ENCODE peak calls at places on chromosomes 16 and 17, in six cellular contexts. One of them, this sample, is unnamed.

GRCh38 chr16:85385463-85386331 is 227.4 kb upstream of the GSE1 start:
- DNase-seq in transverse colon: no peak
- DNase-seq in cardiac fibroblast: no peak
- DNase-seq in tibial artery: peak
- DNase-seq in adrenal gland: no peak
- DNase-seq in heart left ventricle: no peak
- DNase-seq in this sample: no peak

GRCh38 chr17:7833795-7834553 is at the start of gene KDM6B:
- DNase-seq in heart left ventricle: peak
- DNase-seq in transverse colon: peak
- DNase-seq in adrenal gland: peak
- DNase-seq in tibial artery: peak
- DNase-seq in cardiac fibroblast: peak
- DNase-seq in this sample: peak

GRCh38 chr17:67130768-67131167 is 86.4 kb downstream of the CACNG1 start:
- DNase-seq in tibial artery: no peak
- DNase-seq in cardiac fibroblast: no peak
- DNase-seq in transverse colon: no peak
- DNase-seq in heart left ventricle: no peak
- DNase-seq in adrenal gland: no peak
- DNase-seq in this sample: no peak

GRCh38 chr16:86477642-86478041 is 32.7 kb upstream of the FOXF1 start:
- DNase-seq in adrenal gland: no peak
- DNase-seq in transverse colon: no peak
- DNase-seq in heart left ventricle: no peak
- DNase-seq in tibial artery: no peak
- DNase-seq in cardiac fibroblast: peak
- DNase-seq in this sample: no peak

GRCh38 chr16:53282975-53283946 is 151.0 kb upstream of the RBL2 start:
- DNase-seq in transverse colon: no peak
- DNase-seq in heart left ventricle: no peak
- DNase-seq in tibial artery: no peak
- DNase-seq in cardiac fibroblast: peak
- DNase-seq in adrenal gland: no peak
- DNase-seq in this sample: peak

GRCh38 chr16:27401768-27402568 is at the start of gene IL21R:
- DNase-seq in heart left ventricle: peak
- DNase-seq in tibial artery: peak
- DNase-seq in transverse colon: peak
- DNase-seq in cardiac fibroblast: peak
- DNase-seq in adrenal gland: peak
- DNase-seq in this sample: no peak

GRCh38 chr17:16442141-16442540 is 26.8 kb downstream of the TRPV2 start:
- DNase-seq in cardiac fibroblast: peak
- DNase-seq in adrenal gland: no peak
- DNase-seq in heart left ventricle: no peak
- DNase-seq in transverse colon: no peak
- DNase-seq in tibial artery: no peak
- DNase-seq in this sample: no peak

GRCh38 chr16:30046178-30046577 is 15.1 kb upstream of the TLCD3B start:
- DNase-seq in transverse colon: no peak
- DNase-seq in heart left ventricle: no peak
- DNase-seq in cardiac fibroblast: no peak
- DNase-seq in adrenal gland: no peak
- DNase-seq in tibial artery: no peak
- DNase-seq in this sample: no peak

GRCh38 chr17:55005520-55005919 is 37.0 kb downstream of the STXBP4 start:
- DNase-seq in heart left ventricle: no peak
- DNase-seq in tibial artery: no peak
- DNase-seq in cardiac fibroblast: peak
- DNase-seq in adrenal gland: no peak
- DNase-seq in transverse colon: no peak
- DNase-seq in this sample: no peak

GRCh38 chr17:42325026-42325425 is 36.7 kb downstream of the STAT5A start:
- DNase-seq in tibial artery: no peak
- DNase-seq in adrenal gland: peak
- DNase-seq in heart left ventricle: no peak
- DNase-seq in cardiac fibroblast: peak
- DNase-seq in transverse colon: no peak
- DNase-seq in this sample: no peak

GRCh38 chr17:42321555-42321954 is 33.3 kb downstream of the STAT5A start:
- DNase-seq in transverse colon: no peak
- DNase-seq in adrenal gland: no peak
- DNase-seq in tibial artery: no peak
- DNase-seq in cardiac fibroblast: no peak
- DNase-seq in heart left ventricle: no peak
- DNase-seq in this sample: no peak

GRCh38 chr17:42323268-42323773 is 35.0 kb downstream of the STAT5A start:
- DNase-seq in heart left ventricle: no peak
- DNase-seq in cardiac fibroblast: no peak
- DNase-seq in transverse colon: no peak
- DNase-seq in tibial artery: no peak
- DNase-seq in adrenal gland: no peak
- DNase-seq in this sample: no peak

GRCh38 chr17:42317256-42317966 is 29.1 kb downstream of the STAT5A start:
- DNase-seq in transverse colon: no peak
- DNase-seq in heart left ventricle: no peak
- DNase-seq in tibial artery: no peak
- DNase-seq in cardiac fibroblast: no peak
- DNase-seq in adrenal gland: no peak
- DNase-seq in this sample: no peak

DNA sequence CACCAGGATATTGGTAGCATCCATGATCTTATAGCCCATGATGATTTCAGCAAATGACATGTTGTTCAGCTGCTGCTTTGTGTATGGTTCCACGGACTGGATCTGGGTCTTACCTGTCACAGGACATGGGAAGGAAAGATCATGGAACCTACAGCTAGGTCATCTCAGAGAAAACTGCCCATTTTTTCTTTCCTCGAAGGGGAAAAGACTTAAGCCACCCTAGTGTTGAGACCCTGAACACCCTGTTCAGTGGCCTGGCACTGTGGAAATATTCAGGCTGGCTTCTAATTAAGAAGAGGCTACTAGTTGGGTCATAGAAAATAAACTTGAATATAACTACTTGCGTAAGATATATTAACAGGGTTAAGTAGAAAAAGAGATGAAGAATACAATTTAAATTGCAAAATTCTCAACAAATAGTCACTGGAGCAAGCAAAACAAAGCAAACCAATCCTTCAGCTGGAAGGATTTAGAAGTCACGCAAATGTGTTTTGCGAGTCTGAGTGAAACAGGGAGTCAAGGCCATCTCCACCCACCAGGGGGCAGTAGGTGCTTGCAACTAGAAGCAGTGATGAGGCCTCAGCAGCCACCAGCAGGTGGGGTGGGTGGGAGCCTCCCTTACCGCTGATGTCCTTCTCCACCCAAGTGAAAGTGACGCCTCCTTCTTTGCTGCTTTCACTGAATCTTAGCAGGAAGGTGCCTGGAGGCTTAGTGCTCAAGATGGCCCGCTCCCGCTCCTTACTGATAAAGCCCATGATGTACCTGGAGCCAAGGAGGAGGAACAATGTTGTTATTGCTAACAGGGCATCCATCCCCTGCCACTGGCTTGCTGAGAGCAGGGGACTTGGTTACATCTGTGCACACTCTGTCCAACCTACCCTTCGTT is 34.3 kb downstream of the STAT5A start:
- DNase-seq in tibial artery: peak
- DNase-seq in cardiac fibroblast: peak
- DNase-seq in transverse colon: peak
- DNase-seq in heart left ventricle: peak
- DNase-seq in adrenal gland: peak
- DNase-seq in this sample: peak
- TF ChIP-seq CTCF in tibial artery: peak
- TF ChIP-seq CTCF in cardiac fibroblast: peak
- TF ChIP-seq CTCF in transverse colon: peak
- TF ChIP-seq CTCF in heart left ventricle: peak
- TF ChIP-seq CTCF in adrenal gland: peak
- TF ChIP-seq CTCF in this sample: peak

GRCh38 chr16:66512589-66513404 is 37.1 kb downstream of the TK2 start:
- DNase-seq in adrenal gland: no peak
- DNase-seq in tibial artery: peak
- DNase-seq in cardiac fibroblast: peak
- DNase-seq in heart left ventricle: no peak
- DNase-seq in transverse colon: no peak
- DNase-seq in this sample: no peak

GRCh38 chr16:66517586-66518263 is 32.2 kb downstream of the TK2 start:
- DNase-seq in heart left ventricle: no peak
- DNase-seq in cardiac fibroblast: no peak
- DNase-seq in adrenal gland: peak
- DNase-seq in transverse colon: no peak
- DNase-seq in tibial artery: no peak
- DNase-seq in this sample: no peak

GRCh38 chr16:66516808-66517585 is 32.9 kb downstream of the TK2 start:
- DNase-seq in cardiac fibroblast: peak
- DNase-seq in tibial artery: peak
- DNase-seq in heart left ventricle: peak
- DNase-seq in transverse colon: peak
- DNase-seq in adrenal gland: peak
- DNase-seq in this sample: peak

GRCh38 chr16:66516172-66516807 is 33.6 kb downstream of the TK2 start:
- DNase-seq in cardiac fibroblast: no peak
- DNase-seq in tibial artery: no peak
- DNase-seq in transverse colon: no peak
- DNase-seq in adrenal gland: no peak
- DNase-seq in heart left ventricle: no peak
- DNase-seq in this sample: no peak

GRCh38 chr16:66515543-66516171 is 34.3 kb downstream of the TK2 start:
- DNase-seq in heart left ventricle: no peak
- DNase-seq in tibial artery: peak
- DNase-seq in cardiac fibroblast: peak
- DNase-seq in transverse colon: no peak
- DNase-seq in adrenal gland: peak
- DNase-seq in this sample: peak
- TF ChIP-seq CTCF in heart left ventricle: peak
- TF ChIP-seq CTCF in tibial artery: peak
- TF ChIP-seq CTCF in cardiac fibroblast: peak
- TF ChIP-seq CTCF in transverse colon: peak
- TF ChIP-seq CTCF in adrenal gland: peak
- TF ChIP-seq CTCF in this sample: peak

GRCh38 chr16:25121824-25122600 is 10.5 kb downstream of the LCMT1 start:
- DNase-seq in tibial artery: no peak
- DNase-seq in adrenal gland: no peak
- DNase-seq in cardiac fibroblast: no peak
- DNase-seq in transverse colon: no peak
- DNase-seq in heart left ventricle: no peak
- DNase-seq in this sample: no peak

GRCh38 chr16:25124503-25124902 is 13.0 kb downstream of the LCMT1 start:
- DNase-seq in tibial artery: no peak
- DNase-seq in cardiac fibroblast: no peak
- DNase-seq in transverse colon: no peak
- DNase-seq in heart left ventricle: no peak
- DNase-seq in adrenal gland: no peak
- DNase-seq in this sample: no peak

GRCh38 chr16:25126820-25127232 is 15.3 kb downstream of the LCMT1 start:
- DNase-seq in cardiac fibroblast: peak
- DNase-seq in transverse colon: peak
- DNase-seq in adrenal gland: peak
- DNase-seq in tibial artery: no peak
- DNase-seq in heart left ventricle: no peak
- DNase-seq in this sample: no peak
- TF ChIP-seq CTCF in cardiac fibroblast: peak
- TF ChIP-seq CTCF in transverse colon: peak
- TF ChIP-seq CTCF in adrenal gland: peak
- TF ChIP-seq CTCF in tibial artery: peak
- TF ChIP-seq CTCF in heart left ventricle: peak
- TF ChIP-seq CTCF in this sample: no peak

GRCh38 chr16:1097156-1097555 is 1.1 kb upstream of the C1QTNF8 start:
- DNase-seq in tibial artery: no peak
- DNase-seq in heart left ventricle: no peak
- DNase-seq in transverse colon: no peak
- DNase-seq in cardiac fibroblast: no peak
- DNase-seq in adrenal gland: no peak
- DNase-seq in this sample: no peak

GRCh38 chr16:1094601-1095449 is 1.2 kb downstream of the C1QTNF8 start:
- DNase-seq in transverse colon: no peak
- DNase-seq in cardiac fibroblast: no peak
- DNase-seq in tibial artery: no peak
- DNase-seq in heart left ventricle: no peak
- DNase-seq in adrenal gland: no peak
- DNase-seq in this sample: no peak

GRCh38 chr16:1096164-1097082 is at the start of gene C1QTNF8:
- DNase-seq in transverse colon: no peak
- DNase-seq in cardiac fibroblast: no peak
- DNase-seq in tibial artery: peak
- DNase-seq in heart left ventricle: no peak
- DNase-seq in adrenal gland: no peak
- DNase-seq in this sample: no peak

GRCh38 chr16:1094124-1094479 is 1.9 kb downstream of the C1QTNF8 start:
- DNase-seq in transverse colon: no peak
- DNase-seq in cardiac fibroblast: no peak
- DNase-seq in tibial artery: no peak
- DNase-seq in adrenal gland: no peak
- DNase-seq in heart left ventricle: no peak
- DNase-seq in this sample: no peak

GRCh38 chr16:1095450-1096163 is 437 bp downstream of the C1QTNF8 start:
- DNase-seq in cardiac fibroblast: no peak
- DNase-seq in transverse colon: no peak
- DNase-seq in adrenal gland: no peak
- DNase-seq in tibial artery: no peak
- DNase-seq in heart left ventricle: no peak
- DNase-seq in this sample: no peak
- TF ChIP-seq CTCF in cardiac fibroblast: no peak
- TF ChIP-seq CTCF in transverse colon: no peak
- TF ChIP-seq CTCF in adrenal gland: no peak
- TF ChIP-seq CTCF in tibial artery: no peak
- TF ChIP-seq CTCF in heart left ventricle: no peak
- TF ChIP-seq CTCF in this sample: no peak

This sample was measured in endothelial cell.